ENCODE peak calls at places on chromosomes 3 and 15, in eight cellular contexts. N, L, C, X, B, P, E and I are unnamed samples.

GRCh38 chr3:142447308-142447851 is 457 bp downstream of the XRN1 start:
- DNase-seq in X (peak), P (peak), C (peak), B (peak), E (peak), L (peak), N (peak), I (peak)

GRCh38 chr3:60461199-60461598 is 790.1 kb downstream of the FHIT start:
- DNase-seq in E (no peak), B (peak), L (no peak), C (no peak), P (no peak), X (no peak), N (no peak), I (no peak)

GRCh38 chr3:37279226-37279625 is 104.8 kb upstream of the LRRFIP2 start:
- DNase-seq in N (no peak), C (no peak), B (peak), L (peak), P (no peak), E (no peak), X (no peak), I (no peak)

GRCh38 chr3:105093371-105093770 is 273.3 kb upstream of the ALCAM start:
- DNase-seq in B (no peak), C (no peak), X (no peak), E (no peak), P (no peak), N (no peak), L (no peak), I (peak)

GRCh38 chr15:72382146-72382545 is 6.3 kb upstream of the HEXA start:
- DNase-seq in B (no peak), N (peak), P (no peak), X (no peak), L (no peak), E (no peak), C (peak), I (peak)

GRCh38 chr15:33675246-33675645 is 293.1 kb upstream of the CHRM5 start:
- DNase-seq in P (peak), E (no peak), L (peak), C (peak), X (no peak), N (peak), B (peak), I (peak)

GRCh38 chr3:48543271-48543866 is 13.2 kb downstream of the PFKFB4 start:
- DNase-seq in L (no peak), X (peak), E (peak), C (no peak), N (no peak), B (no peak), P (no peak), I (no peak)

GRCh38 chr15:80940331-80940730 is 49.3 kb downstream of the MESD start:
- DNase-seq in B (no peak), X (no peak), P (no peak), E (no peak), C (no peak), L (no peak), N (no peak), I (no peak)

GRCh38 chr3:47669026-47669749 is 90.5 kb upstream of the CSPG5 start:
- DNase-seq in B (peak), L (peak), P (no peak), C (no peak), X (no peak), N (peak), E (no peak), I (no peak)

GRCh38 chr3:179000144-179000543 is 71.5 kb downstream of the ZMAT3 start:
- DNase-seq in X (no peak), P (no peak), C (no peak), E (no peak), L (peak), N (peak), B (no peak), I (peak)

GRCh38 chr3:122562923-122563716 is 980 bp downstream of the PARP9 start:
- DNase-seq in P (no peak), B (peak), X (no peak), L (no peak), N (no peak), E (no peak), C (no peak), I (no peak)

GRCh38 chr15:98760112-98760826 is 111.9 kb downstream of the IGF1R start:
- DNase-seq in E (no peak), L (no peak), N (peak), P (no peak), B (no peak), C (no peak), X (peak), I (no peak)

GRCh38 chr15:67241132-67241855 is 13.2 kb downstream of the AAGAB start:
- DNase-seq in L (no peak), E (no peak), B (no peak), C (peak), N (no peak), P (no peak), X (no peak), I (peak)

GRCh38 chr3:157174265-157174615 is 14.3 kb upstream of the CCNL1 start:
- DNase-seq in B (no peak), E (peak), L (no peak), C (peak), P (no peak), N (no peak), X (no peak), I (no peak)

GRCh38 chr3:32175607-32176197 is 62.8 kb upstream of the CMTM8 start:
- DNase-seq in C (peak), B (peak), P (peak), N (peak), E (no peak), X (peak), L (peak), I (peak)

GRCh38 chr15:78810003-78810376 is 1.3 kb downstream of the ADAMTS7 start:
- DNase-seq in X (no peak), P (no peak), N (no peak), L (no peak), C (no peak), E (no peak), B (no peak), I (no peak)
- H3K4me3 ChIP-seq in X (peak), P (peak), N (peak), L (peak), C (no peak), E (peak), B (peak), I (no peak)

DNA sequence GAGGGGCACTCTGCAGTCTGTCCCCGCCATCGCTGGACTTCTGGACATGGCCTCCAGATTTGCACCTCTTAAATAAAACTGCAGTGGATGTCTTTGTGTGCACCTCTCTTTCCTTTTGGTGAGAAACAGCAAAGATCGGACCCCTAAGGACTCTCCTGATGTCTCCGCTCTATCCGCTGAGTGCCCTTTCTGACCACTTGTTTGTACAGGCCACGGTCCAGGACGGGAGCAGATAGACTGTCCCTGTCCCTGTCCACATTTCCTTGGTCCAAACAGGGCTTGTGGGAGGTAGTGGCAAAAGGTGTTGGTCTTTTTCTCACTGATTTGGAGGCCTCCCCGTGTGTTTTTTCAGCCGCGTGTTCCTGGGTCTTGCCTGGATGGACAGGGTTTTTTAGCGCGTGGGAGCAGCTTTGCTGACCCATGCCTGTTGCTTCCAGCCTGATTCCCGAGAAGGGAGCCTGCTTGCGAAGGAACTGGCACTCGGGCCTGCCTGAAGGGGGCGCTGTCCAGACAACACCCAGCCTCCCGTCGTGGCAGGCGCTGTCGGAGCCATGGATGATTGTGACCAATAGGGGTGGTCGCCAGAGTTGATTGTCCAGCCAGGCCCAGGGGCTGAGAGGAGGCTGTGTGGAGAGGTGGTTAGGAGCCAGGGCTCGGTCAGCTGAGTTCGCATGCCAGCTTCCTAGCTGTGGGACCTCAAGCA is 13.2 kb upstream of the STAB1 start:
- DNase-seq in C (no peak), B (peak), L (no peak), E (peak), X (no peak), N (no peak), P (peak), I (no peak)
- TF ChIP-seq CTCF in C (peak), B (peak), L (peak), E (peak), X (peak), N (peak), P (peak), I (peak)

GRCh38 chr3:159840900-159841299 is 147.7 kb upstream of the IL12A start:
- DNase-seq in L (no peak), E (no peak), P (no peak), C (no peak), N (peak), B (peak), X (no peak), I (no peak)

GRCh38 chr3:159838936-159839335 is 149.7 kb upstream of the IL12A start:
- DNase-seq in E (no peak), B (no peak), X (no peak), N (no peak), P (no peak), L (no peak), C (no peak), I (no peak)

GRCh38 chr3:159841766-159842165 is 146.9 kb upstream of the IL12A start:
- DNase-seq in N (no peak), X (no peak), E (no peak), L (no peak), C (no peak), P (no peak), B (no peak), I (no peak)

GRCh38 chr3:159837725-159838124 is 150.9 kb upstream of the IL12A start:
- DNase-seq in X (no peak), E (no peak), B (no peak), L (no peak), N (no peak), P (no peak), C (no peak), I (no peak)

GRCh38 chr3:159839561-159840379 is 148.9 kb upstream of the IL12A start:
- DNase-seq in P (peak), L (peak), X (no peak), N (no peak), B (peak), E (peak), C (no peak), I (no peak)
- H3K4me3 ChIP-seq in P (peak), L (peak), X (peak), N (no peak), B (peak), E (peak), C (no peak), I (peak)

GRCh38 chr3:14601692-14602005 is 49.9 kb upstream of the CCDC174 start:
- DNase-seq in C (no peak), B (no peak), N (no peak), E (no peak), L (no peak), X (no peak), P (no peak), I (no peak)

GRCh38 chr3:14600856-14601610 is 50.5 kb upstream of the CCDC174 start:
- DNase-seq in L (no peak), P (no peak), X (no peak), N (no peak), E (no peak), B (no peak), C (no peak), I (no peak)

GRCh38 chr3:14600075-14600474 is 51.5 kb upstream of the CCDC174 start:
- DNase-seq in E (no peak), X (no peak), C (no peak), P (no peak), N (no peak), L (no peak), B (no peak), I (no peak)

GRCh38 chr3:14602804-14603644 is 48.5 kb upstream of the CCDC174 start:
- DNase-seq in C (no peak), X (no peak), B (no peak), P (peak), N (peak), L (no peak), E (no peak), I (no peak)

GRCh38 chr3:14602006-14602803 is 49.4 kb upstream of the CCDC174 start:
- DNase-seq in L (no peak), N (peak), P (no peak), E (no peak), C (no peak), X (no peak), B (no peak), I (no peak)
- TF ChIP-seq CTCF in L (no peak), N (peak), P (peak), E (no peak), C (peak), X (no peak), B (no peak), I (no peak)

GRCh38 chr15:38072507-38073277 is 138.3 kb downstream of the TMCO5A start:
- DNase-seq in L (peak), B (peak), P (peak), C (peak), X (peak), E (peak), N (peak), I (peak)
- H3K4me3 ChIP-seq in L (peak), B (peak), P (peak), C (peak), X (peak), E (peak), N (peak), I (peak)

DNA sequence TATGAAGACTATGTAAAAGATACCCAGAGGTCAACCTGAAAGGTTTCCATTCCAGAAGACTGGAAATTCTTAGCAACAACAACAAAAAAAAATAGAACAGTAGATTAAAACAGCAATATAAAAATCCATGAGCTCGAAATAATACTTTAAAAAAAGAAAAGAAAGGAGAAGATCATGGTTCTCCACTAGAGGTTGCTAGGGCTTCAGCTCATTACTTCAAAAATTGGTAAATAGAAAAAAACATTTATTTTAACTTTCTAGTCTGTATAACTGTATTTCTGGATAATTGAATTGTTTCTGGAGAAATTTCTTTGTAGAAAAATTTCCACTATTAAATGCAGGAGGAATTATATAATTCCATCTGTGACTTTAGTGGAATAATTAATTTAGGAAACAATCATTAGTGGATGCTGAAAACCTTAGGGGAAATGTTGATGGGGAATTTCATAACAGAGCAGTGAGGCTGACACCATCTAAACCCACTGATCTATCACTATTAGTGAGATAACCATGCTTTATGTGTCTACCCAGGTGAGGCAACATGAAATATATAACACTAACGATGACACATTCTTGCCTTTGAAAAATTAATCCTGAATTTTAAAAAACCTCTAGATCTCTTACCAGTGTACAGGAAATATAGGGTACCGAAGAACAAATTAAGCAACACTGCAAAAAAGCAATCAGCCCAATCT is 62.5 kb upstream of the SNRK start:
- DNase-seq in C (no peak), X (no peak), N (no peak), B (peak), P (no peak), L (peak), E (no peak), I (no peak)
- TF ChIP-seq CTCF in C (peak), X (peak), N (peak), B (peak), P (peak), L (peak), E (no peak), I (peak)

GRCh38 chr3:196517142-196517808 is 2.1 kb upstream of the SMCO1 start:
- DNase-seq in P (no peak), N (peak), X (no peak), B (no peak), C (peak), E (no peak), L (no peak), I (no peak)
- H3K4me3 ChIP-seq in P (no peak), N (no peak), X (no peak), B (no peak), C (no peak), E (no peak), L (no peak), I (no peak)

GRCh38 chr3:2166552-2166951 is 67.9 kb downstream of the CNTN4 start:
- DNase-seq in L (no peak), C (no peak), B (no peak), P (peak), N (no peak), X (no peak), E (no peak), I (peak)
- TF ChIP-seq CTCF in L (no peak), C (no peak), B (no peak), P (no peak), N (no peak), X (peak), E (no peak), I (peak)